ENCODE peak calls at places on chromosome 5, in four cellular contexts. E, Z, M and A are unnamed samples.

GRCh38 chr5:53233653-53234405 is 124.3 kb upstream of the MOCS2 start:
- DNase-seq in E (no peak), Z (peak; percentile 46), M (no peak), A (no peak)

GRCh38 chr5:123207321-123207645 is 118.2 kb downstream of the PRDM6 start:
- DNase-seq in E (no peak), Z (no peak), M (no peak), A (no peak)

GRCh38 chr5:96315431-96315830 is 117.6 kb downstream of the PCSK1 start:
- DNase-seq in E (no peak), Z (no peak), M (no peak), A (no peak)

GRCh38 chr5:38824821-38825220 is 21.0 kb upstream of the OSMR start:
- DNase-seq in E (no peak), Z (no peak), M (no peak), A (no peak)

GRCh38 chr5:142782976-142783539 is 12.9 kb downstream of the ARHGAP26 start:
- DNase-seq in E (no peak), Z (no peak), M (no peak), A (no peak)

GRCh38 chr5:124888050-124888506 is 141.6 kb upstream of the ZNF608 start:
- DNase-seq in E (no peak), Z (no peak), M (peak; percentile 5), A (no peak)

GRCh38 chr5:80761176-80761575 is 106.4 kb upstream of the DHFR start:
- DNase-seq in E (no peak), Z (no peak), M (no peak), A (no peak)

GRCh38 chr5:149345892-149346222 is 558 bp downstream of the GRPEL2 start:
- DNase-seq in E (peak; percentile 30), Z (peak; percentile 50), M (no peak), A (peak; percentile 42)

GRCh38 chr5:157143127-157143959 is 678 bp upstream of the MED7 start:
- DNase-seq in E (no peak), Z (peak; percentile 6), M (peak; percentile 11), A (peak; percentile 82)

GRCh38 chr5:114999176-114999575 is 170.5 kb downstream of the TRIM36 start:
- DNase-seq in E (no peak), Z (no peak), M (no peak), A (no peak)

GRCh38 chr5:14714706-14715105 is 50.2 kb downstream of the OTULIN start:
- DNase-seq in E (no peak), Z (no peak), M (no peak), A (no peak)

GRCh38 chr5:93831449-93831848 is 90.0 kb upstream of the POU5F2 start:
- DNase-seq in E (peak; percentile 92), Z (peak; percentile 94), M (peak; percentile 80), A (peak; percentile 80)

GRCh38 chr5:153960269-153961215 is 78.2 kb downstream of the FAM114A2 start:
- DNase-seq in E (no peak), Z (no peak), M (no peak), A (no peak)

GRCh38 chr5:83745821-83746220 is 25.2 kb upstream of the HAPLN1 start:
- DNase-seq in E (peak; percentile 36), Z (peak; percentile 25), M (no peak), A (no peak)

GRCh38 chr5:95178046-95178651 is 106.7 kb downstream of the MCTP1 start:
- DNase-seq in E (peak; percentile 73), Z (no peak), M (peak; percentile 85), A (no peak)

GRCh38 chr5:117455236-117456233 is 880.9 kb upstream of the SEMA6A start:
- DNase-seq in E (no peak), Z (no peak), M (no peak), A (peak; percentile 9)

GRCh38 chr5:81213070-81213469 is 20.1 kb upstream of the CKMT2 start:
- DNase-seq in E (no peak), Z (no peak), M (no peak), A (no peak)

GRCh38 chr5:168766038-168766700 is 187.0 kb upstream of the PANK3 start:
- DNase-seq in E (no peak), Z (no peak), M (no peak), A (no peak)

GRCh38 chr5:178223828-178224335 is 8.7 kb downstream of the PHYKPL start:
- DNase-seq in E (no peak), Z (no peak), M (no peak), A (no peak)

GRCh38 chr5:39015743-39016586 is 58.2 kb downstream of the RICTOR start:
- DNase-seq in E (peak; percentile 81), Z (peak; percentile 90), M (peak; percentile 66), A (peak; percentile 8)

DNA sequence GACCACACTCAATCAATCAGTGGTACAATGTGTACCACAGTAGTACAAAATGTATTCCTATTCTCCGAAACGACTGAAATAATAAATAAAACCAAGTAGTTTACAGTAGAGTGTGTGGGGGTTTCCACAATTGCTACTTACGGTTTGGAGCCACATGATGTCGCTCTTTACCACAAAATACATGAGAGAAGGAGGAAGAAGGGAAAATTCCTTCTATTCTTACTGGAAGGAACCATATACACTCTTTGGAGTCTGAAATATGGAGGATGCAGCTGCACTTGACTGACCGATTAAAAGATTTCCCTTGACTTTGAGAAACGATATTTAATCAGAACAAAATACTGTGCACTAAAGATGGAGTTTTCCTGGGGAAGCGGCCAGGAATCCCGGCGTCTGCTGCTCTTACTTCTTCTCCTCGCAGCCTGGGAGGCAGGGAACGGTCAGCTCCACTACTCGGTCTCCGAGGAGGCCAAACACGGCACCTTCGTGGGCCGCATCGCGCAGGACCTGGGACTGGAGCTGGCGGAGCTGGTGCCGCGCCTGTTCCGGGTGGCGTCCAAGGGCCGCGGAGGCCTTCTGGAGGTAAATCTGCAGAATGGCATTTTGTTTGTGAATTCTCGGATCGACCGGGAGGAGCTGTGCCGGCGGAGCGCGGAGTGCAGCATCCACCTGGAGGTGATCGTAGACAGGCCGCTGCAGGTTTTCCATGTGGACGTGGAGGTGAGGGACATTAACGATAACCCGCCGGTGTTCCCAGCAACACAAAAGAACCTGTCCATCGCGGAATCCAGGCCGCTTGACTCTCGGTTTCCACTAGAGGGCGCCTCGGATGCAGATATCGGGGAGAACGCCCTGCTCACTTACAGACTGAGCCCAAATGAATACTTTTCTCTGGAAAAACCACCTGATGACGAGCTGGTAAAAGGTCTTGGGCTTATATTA is at the start of gene PCDHA4:
- DNase-seq in E (no peak), Z (no peak), M (no peak), A (no peak)
- H3K27ac ChIP-seq in E (no peak within 1 kb of the TSS), Z (no peak within 1 kb of the TSS), M (no peak within 1 kb of the TSS), A (no peak within 1 kb of the TSS)

DNA sequence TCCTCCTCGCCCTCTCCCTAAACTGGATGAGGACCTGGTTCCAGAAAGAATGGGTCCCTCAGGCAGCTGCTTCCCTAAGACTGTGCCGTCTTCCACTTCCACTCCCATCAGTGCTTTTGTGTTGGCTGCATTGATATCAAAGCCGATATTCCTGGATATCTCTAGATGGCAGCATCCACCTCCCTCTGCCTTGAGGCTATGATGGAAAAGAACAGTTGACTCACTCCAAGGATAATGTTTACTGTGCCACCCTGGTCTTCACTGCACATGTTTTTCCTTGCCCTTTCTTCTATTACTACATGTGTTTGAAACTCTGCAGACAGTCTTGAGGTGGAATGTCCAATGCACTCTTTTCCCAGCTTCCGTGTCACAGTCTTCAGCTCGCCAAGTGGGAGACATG is 211.6 kb downstream of the MAST4 start:
- DNase-seq in E (peak; percentile 38), Z (peak; percentile 55), M (peak; percentile 57), A (peak; percentile 92)
- TF ChIP-seq CTCF in E (peak; percentile 53), Z (peak; percentile 61), M (peak; percentile 74), A (peak; percentile 87)

DNA sequence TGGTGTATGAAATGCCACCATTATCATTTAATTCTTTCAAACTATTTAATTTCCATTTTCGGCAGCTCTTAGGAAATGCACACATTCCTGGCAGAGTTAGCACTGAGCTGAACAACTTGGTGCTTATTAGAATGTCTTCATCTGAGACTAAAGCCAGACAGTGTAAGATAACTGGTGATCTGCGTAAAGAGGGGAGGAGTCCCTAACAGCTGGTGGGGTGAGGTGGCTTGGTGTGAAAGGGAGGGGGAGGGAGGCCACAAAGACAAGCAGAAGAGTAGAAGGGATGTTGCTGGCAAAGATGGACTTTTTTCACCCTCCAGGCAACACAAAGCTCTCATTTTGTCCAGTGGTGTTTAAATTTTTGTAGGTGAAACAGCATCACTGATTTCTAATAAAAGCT is 535.0 kb downstream of the PDE4D start:
- DNase-seq in E (peak; percentile 52), Z (peak; percentile 16), M (peak; percentile 85), A (no peak)
- H3K27ac ChIP-seq in E (no peak overlapping the region), Z (no peak overlapping the region), M (peak overlapping the region; percentile 92), A (no peak overlapping the region)

GRCh38 chr5:32319392-32319791 is 6.7 kb upstream of the MTMR12 start:
- DNase-seq in E (no peak), Z (no peak), M (no peak), A (no peak)
- TF ChIP-seq CTCF in E (no peak), Z (no peak), M (no peak), A (no peak)

GRCh38 chr5:55467862-55468551 is 66.8 kb downstream of the PLPP1 start:
- DNase-seq in E (no peak), Z (no peak), M (no peak), A (no peak)
- H3K27ac ChIP-seq in E (no peak overlapping the region), Z (no peak overlapping the region), M (no peak overlapping the region), A (no peak overlapping the region)

DNA sequence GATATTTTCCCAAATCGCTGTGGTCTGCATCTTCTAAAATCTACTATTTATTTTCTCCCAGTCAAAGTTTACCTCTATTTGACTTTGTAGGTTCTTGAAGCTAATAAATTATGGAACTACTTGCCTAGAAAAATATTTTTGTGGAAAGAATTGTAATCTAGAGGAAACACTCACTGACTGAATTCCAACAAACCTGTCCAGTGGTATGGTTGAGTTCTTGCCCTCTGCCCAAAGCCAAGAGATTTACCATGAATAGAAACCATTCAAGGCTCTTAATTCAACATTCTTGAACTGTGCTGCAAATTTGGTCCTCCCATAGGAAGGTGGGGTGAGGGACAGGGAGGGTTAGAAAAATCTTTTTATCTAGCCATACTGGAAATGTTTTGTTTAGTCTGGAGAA is 233.9 kb upstream of the MAP3K1 start:
- DNase-seq in E (no peak), Z (no peak), M (no peak), A (no peak)
- TF ChIP-seq CTCF in E (no peak), Z (no peak), M (no peak), A (no peak)